ENCODE peak calls at places on chromosomes 11 and 22, in nine cellular contexts. E is GM12865, H is transverse colon, D is tibial nerve, P is upper lobe of right lung, X is Peyer's patch, W is spleen, Q is stomach, C is heart right ventricle. J is an unnamed sample.

GRCh38 chr11:116852261-116853125 is 15.1 kb upstream of the APOA1 start:
- DNase-seq in Q (no peak), W (peak), X (no peak), P (no peak), E (peak), D (no peak), H (peak), C (no peak), J (no peak)

GRCh38 chr11:132535830-132536229 is 996.5 kb downstream of the OPCML start:
- DNase-seq in E (no peak), X (no peak), C (no peak), D (no peak), Q (no peak), H (no peak), P (no peak), W (no peak), J (no peak)

GRCh38 chr22:47050601-47051051 is 288.2 kb downstream of the TBC1D22A start:
- DNase-seq in Q (no peak), P (no peak), D (no peak), H (no peak), W (peak), E (no peak), X (no peak), C (peak), J (no peak)

GRCh38 chr11:127130321-127130720 is 129.8 kb upstream of the KIRREL3 start:
- DNase-seq in E (no peak), Q (no peak), H (no peak), C (no peak), X (no peak), P (no peak), D (no peak), W (no peak), J (no peak)

GRCh38 chr11:27718853-27719574 is 18.8 kb upstream of the BDNF start:
- DNase-seq in Q (no peak), W (no peak), D (no peak), E (no peak), H (peak), C (peak), X (no peak), P (peak), J (peak)

GRCh38 chr22:47192651-47193437 is 430.4 kb downstream of the TBC1D22A start:
- DNase-seq in Q (peak), D (no peak), P (peak), H (peak), E (peak), W (peak), C (no peak), X (peak), J (no peak)

GRCh38 chr22:46742576-46743221 is 4.6 kb upstream of the CERK start:
- DNase-seq in D (no peak), P (no peak), H (peak), Q (no peak), E (no peak), W (no peak), C (no peak), X (peak), J (no peak)

GRCh38 chr11:125724125-125724524 is 22.0 kb upstream of the PATE1 start:
- DNase-seq in P (no peak), Q (no peak), D (no peak), H (no peak), E (no peak), W (no peak), X (no peak), C (no peak), J (no peak)

GRCh38 chr11:72856551-72857342 is 42.5 kb downstream of the ATG16L2 start:
- DNase-seq in Q (no peak), D (no peak), C (no peak), H (no peak), E (no peak), X (no peak), W (no peak), P (no peak), J (no peak)

GRCh38 chr22:39560127-39560526 is 10.4 kb upstream of the CACNA1I start:
- DNase-seq in X (no peak), Q (no peak), W (no peak), D (no peak), E (no peak), H (no peak), P (no peak), C (no peak), J (no peak)

GRCh38 chr11:44623716-44624491 is 58.4 kb downstream of the CD82 start:
- DNase-seq in Q (peak), W (peak), D (peak), P (peak), X (peak), E (no peak), C (no peak), H (peak), J (no peak)

GRCh38 chr11:124669193-124669592 is 4.3 kb downstream of the SIAE start:
- DNase-seq in C (no peak), D (peak), W (no peak), E (peak), P (no peak), H (peak), X (peak), Q (peak), J (peak)

GRCh38 chr11:46246514-46246913 is 30.9 kb upstream of the CREB3L1 start:
- DNase-seq in P (no peak), X (no peak), W (no peak), H (no peak), D (no peak), Q (no peak), E (no peak), C (no peak), J (no peak)

GRCh38 chr11:110028904-110029303 is 64.3 kb upstream of the ZC3H12C start:
- DNase-seq in P (no peak), C (no peak), X (no peak), Q (no peak), E (peak), D (no peak), W (no peak), H (no peak), J (no peak)

GRCh38 chr22:19691007-19691720 is 23.1 kb upstream of the SEPTIN5 start:
- DNase-seq in H (no peak), C (no peak), E (no peak), X (no peak), P (peak), W (no peak), Q (no peak), D (no peak), J (no peak)

GRCh38 chr11:45896392-45897068 is 10.5 kb downstream of the FREY1 start:
- DNase-seq in C (no peak), Q (no peak), X (no peak), W (no peak), P (no peak), D (no peak), H (no peak), E (no peak), J (no peak)

GRCh38 chr22:46499798-46500174 is 37.6 kb downstream of the CELSR1 start:
- DNase-seq in D (no peak), W (no peak), Q (no peak), E (no peak), C (no peak), X (no peak), H (no peak), P (no peak), J (no peak)

GRCh38 chr11:45449036-45449601 is 163.0 kb upstream of the SYT13 start:
- DNase-seq in X (no peak), P (no peak), Q (no peak), C (no peak), D (no peak), W (peak), H (no peak), E (no peak), J (no peak)

GRCh38 chr11:12318791-12319733 is 58.3 kb upstream of the PARVA start:
- DNase-seq in W (no peak), P (no peak), E (peak), X (no peak), C (no peak), H (no peak), D (no peak), Q (no peak), J (no peak)

GRCh38 chr11:111347723-111348115 is 31.4 kb downstream of the POU2AF1 start:
- DNase-seq in W (no peak), C (no peak), P (no peak), X (no peak), Q (no peak), H (no peak), D (no peak), E (peak), J (no peak)

GRCh38 chr11:19453893-19454292 is 213.1 kb upstream of the E2F8 start:
- DNase-seq in W (no peak), Q (no peak), P (no peak), X (no peak), C (no peak), H (no peak), E (no peak), D (peak), J (no peak)

GRCh38 chr11:27658535-27659236 is 41.6 kb downstream of the BDNF start:
- DNase-seq in X (no peak), Q (no peak), C (no peak), W (no peak), D (no peak), E (no peak), H (no peak), P (no peak), J (no peak)

GRCh38 chr22:36106910-36107309 is 53.6 kb downstream of the APOL3 start:
- DNase-seq in H (no peak), X (no peak), W (no peak), Q (no peak), D (no peak), C (no peak), E (no peak), P (no peak), J (no peak)

GRCh38 chr22:36102995-36103394 is 57.6 kb downstream of the APOL3 start:
- DNase-seq in W (no peak), X (no peak), C (no peak), E (peak), P (no peak), Q (no peak), H (no peak), D (no peak), J (no peak)

GRCh38 chr22:36104988-36105387 is 55.6 kb downstream of the APOL3 start:
- DNase-seq in X (no peak), C (no peak), Q (no peak), E (no peak), W (no peak), H (no peak), P (no peak), D (no peak), J (no peak)

GRCh38 chr22:36103891-36104290 is 56.7 kb downstream of the APOL3 start:
- DNase-seq in H (no peak), Q (no peak), W (no peak), E (no peak), D (no peak), X (no peak), P (no peak), C (no peak), J (no peak)

GRCh38 chr22:36104435-36104834 is 56.1 kb downstream of the APOL3 start:
- DNase-seq in Q (no peak), C (no peak), H (no peak), D (no peak), E (no peak), W (no peak), P (no peak), X (no peak), J (no peak)
- TF ChIP-seq CTCF in Q (no peak), C (no peak), H (no peak), D (no peak), E (no peak), W (no peak), P (no peak), X (no peak), J (no peak)

DNA sequence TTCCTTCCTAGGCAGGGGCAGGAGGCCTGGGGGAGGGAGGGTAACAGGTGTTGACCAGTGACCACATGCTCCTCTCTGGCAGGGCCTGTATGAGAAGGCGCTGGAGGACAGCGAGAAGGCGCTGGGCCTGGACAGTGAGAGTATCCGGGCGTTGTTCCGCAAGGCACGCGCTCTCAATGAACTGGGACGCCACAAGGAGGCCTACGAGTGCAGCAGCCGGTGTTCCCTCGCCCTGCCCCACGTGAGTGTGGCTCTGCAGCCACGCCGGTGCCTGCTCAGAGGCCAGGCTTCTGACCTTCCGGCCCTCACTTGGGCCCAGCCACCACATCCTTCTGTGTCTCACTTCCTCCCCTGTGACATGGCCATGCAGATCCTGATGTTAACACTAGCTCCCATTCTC is 25.8 kb downstream of the ZC3H7B start:
- DNase-seq in Q (no peak), X (no peak), H (no peak), E (no peak), D (no peak), P (no peak), C (no peak), W (peak), J (no peak)
- TF ChIP-seq CTCF in Q (no peak), X (no peak), H (no peak), E (no peak), D (no peak), P (no peak), C (no peak), W (peak), J (no peak)

GRCh38 chr11:94997437-94997836 is 23.9 kb downstream of the KDM4D start:
- DNase-seq in C (no peak), P (no peak), W (no peak), X (no peak), D (no peak), Q (no peak), H (no peak), E (no peak), J (no peak)
- TF ChIP-seq CTCF in C (no peak), P (no peak), W (no peak), X (no peak), D (no peak), Q (no peak), H (no peak), E (no peak), J (peak)

GRCh38 chr11:29657709-29658108 is 359.1 kb downstream of the KCNA4 start:
- DNase-seq in C (peak), Q (no peak), D (no peak), P (no peak), E (no peak), W (no peak), X (no peak), H (no peak), J (no peak)

DNA sequence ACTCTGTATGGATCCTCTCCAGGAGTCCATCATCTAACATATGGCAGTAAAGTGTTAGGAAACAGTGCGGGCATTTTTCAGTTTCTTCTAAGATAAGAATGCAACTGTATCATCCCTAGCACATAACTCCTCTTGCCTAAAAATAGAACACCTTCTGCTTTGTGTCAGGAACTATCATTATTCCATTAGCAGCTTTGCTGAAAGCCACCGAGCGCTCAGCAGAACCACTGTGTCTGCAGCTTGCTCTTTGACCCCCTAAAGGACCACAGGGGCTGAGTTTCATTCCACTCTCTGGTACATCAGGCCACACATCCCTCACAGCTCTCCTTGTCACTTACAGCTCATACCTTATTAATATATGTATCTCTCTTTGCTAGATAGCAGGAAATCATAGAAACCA is 360.3 kb downstream of the KCNA4 start:
- DNase-seq in P (no peak), E (no peak), W (no peak), D (no peak), Q (no peak), C (no peak), H (no peak), X (no peak), J (no peak)
- TF ChIP-seq CTCF in P (no peak), E (no peak), W (no peak), D (no peak), Q (no peak), C (no peak), H (no peak), X (no peak), J (no peak)

GRCh38 chr11:100338144-100338840 is 348.8 kb upstream of the ARHGAP42 start:
- DNase-seq in X (no peak), H (no peak), D (no peak), E (no peak), C (no peak), W (no peak), Q (no peak), P (no peak), J (no peak)

GRCh38 chr11:100340416-100341323 is 346.4 kb upstream of the ARHGAP42 start:
- DNase-seq in H (no peak), X (no peak), C (no peak), P (no peak), Q (no peak), E (no peak), W (no peak), D (no peak), J (no peak)
- TF ChIP-seq CTCF in H (no peak), X (no peak), C (no peak), P (no peak), Q (no peak), E (no peak), W (no peak), D (no peak), J (no peak)

J was measured in endothelial cell.